ENCODE peak calls at places on chromosome 5, in seven cellular contexts. L is colonic mucosa; T is CD8-positive, alpha-beta T cell; V is fibroblast of lung; Y is adrenal gland; B is tibial nerve; E is kidney. N is an unnamed sample. For H3K36me3, the result is how much of the 10 kb centered on the place peaks cover.

GRCh38 chr5:83703059-83703458 is 17.6 kb downstream of the HAPLN1 start:
- DNase-seq in L (no peak), T (no peak), V (no peak), Y (no peak), B (no peak), E (no peak), N (no peak)

GRCh38 chr5:141742866-141743651 is 61.0 kb upstream of the ARAP3 start:
- DNase-seq in L (peak), T (no peak), V (peak), Y (peak), B (no peak), E (no peak), N (no peak)

GRCh38 chr5:67010684-67011409 is 185.8 kb downstream of the CD180 start:
- DNase-seq in L (no peak), T (no peak), V (peak), Y (peak), B (no peak), E (no peak), N (no peak)

GRCh38 chr5:6452622-6453504 is 4.2 kb downstream of the UBE2QL1 start:
- DNase-seq in L (no peak), T (no peak), V (no peak), Y (no peak), B (no peak), E (no peak), N (no peak)

GRCh38 chr5:159218595-159219023 is 9.3 kb upstream of the RNF145 start:
- DNase-seq in L (no peak), T (no peak), V (peak), Y (no peak), B (no peak), E (no peak), N (no peak)

GRCh38 chr5:89582768-89583339 is 699.9 kb upstream of the MEF2C start:
- DNase-seq in L (no peak), T (no peak), V (peak), Y (no peak), B (no peak), E (no peak), N (no peak)

GRCh38 chr5:74394924-74395880 is 245.3 kb downstream of the ENC1 start:
- DNase-seq in L (no peak), T (no peak), V (no peak), Y (no peak), B (no peak), E (peak), N (no peak)

GRCh38 chr5:96896806-96897205 is 20.5 kb downstream of the ERAP2 start:
- DNase-seq in L (no peak), T (no peak), V (no peak), Y (no peak), B (no peak), E (no peak), N (no peak)

GRCh38 chr5:170538096-170538465 is 34.3 kb downstream of the KCNIP1 start:
- DNase-seq in L (no peak), T (no peak), V (no peak), Y (no peak), B (no peak), E (no peak), N (no peak)

GRCh38 chr5:178590141-178590923 is at the start of gene COL23A1:
- DNase-seq in L (peak), T (no peak), V (peak), Y (peak), B (no peak), E (peak), N (no peak)

GRCh38 chr5:87360132-87360531 is 52.6 kb downstream of the CCNH start:
- DNase-seq in L (no peak), T (no peak), V (no peak), Y (no peak), B (no peak), E (peak), N (no peak)
- H3K36me3 ChIP-seq in L (under half), T (under half), V (under half), Y (under half), B (under half), E (under half), N (under half)

GRCh38 chr5:120464627-120465280 is 654 bp downstream of the PRR16 start:
- DNase-seq in L (peak), T (no peak), V (peak), Y (peak), B (no peak), E (peak), N (no peak)
- H3K4me3 ChIP-seq in L (peak), T (no peak), V (peak), Y (peak), B (peak), E (peak), N (peak)

GRCh38 chr5:116472274-116472673 is 102.3 kb downstream of the SEMA6A start:
- DNase-seq in L (no peak), T (no peak), V (no peak), Y (no peak), B (no peak), E (no peak), N (no peak)
- TF ChIP-seq CTCF in L (no peak), T (no peak), V (no peak), Y (no peak), B (no peak), E (no peak), N (no peak)

GRCh38 chr5:73337586-73337985 is 111.0 kb downstream of the FOXD1 start:
- DNase-seq in L (no peak), T (no peak), V (no peak), Y (no peak), B (no peak), E (no peak), N (no peak)
- H3K36me3 ChIP-seq in L (under half), T (under half), V (under half), Y (under half), B (under half), E (under half), N (under half)

GRCh38 chr5:52134013-52134650 is 653.6 kb upstream of the ITGA1 start:
- DNase-seq in L (no peak), T (no peak), V (no peak), Y (no peak), B (no peak), E (no peak), N (no peak)
- H3K4me3 ChIP-seq in L (no peak), T (no peak), V (no peak), Y (no peak), B (no peak), E (no peak), N (no peak)

GRCh38 chr5:171845040-171845439 is 59.4 kb downstream of the SMIM23 start:
- DNase-seq in L (no peak), T (no peak), V (no peak), Y (no peak), B (no peak), E (no peak), N (no peak)

GRCh38 chr5:171847026-171847425 is 61.4 kb downstream of the SMIM23 start:
- DNase-seq in L (no peak), T (no peak), V (no peak), Y (no peak), B (no peak), E (no peak), N (no peak)

GRCh38 chr5:171848006-171848405 is 62.4 kb downstream of the SMIM23 start:
- DNase-seq in L (no peak), T (no peak), V (no peak), Y (no peak), B (no peak), E (no peak), N (no peak)

GRCh38 chr5:171848487-171848886 is 62.9 kb downstream of the SMIM23 start:
- DNase-seq in L (no peak), T (no peak), V (no peak), Y (no peak), B (no peak), E (no peak), N (no peak)

GRCh38 chr5:171845857-171846785 is 60.5 kb downstream of the SMIM23 start:
- DNase-seq in L (no peak), T (no peak), V (peak), Y (peak), B (no peak), E (no peak), N (no peak)
- TF ChIP-seq CTCF in L (no peak), T (no peak), V (no peak), Y (no peak), B (no peak), E (no peak), N (peak)

N was measured in BJ.